ENCODE peak calls at places on chromosome 6, in eight cellular contexts. H is stimulated activated CD4-positive, alpha-beta T cell treated with anti-CD3 and anti-CD28 coated beads, Interleukin-12 subunit alpha, Interleukin-12 subunit beta, amount 100 ng/mL, for 24 hours; G is left ventricle myocardium superior; M is fibroblast of lung; V is GM04504; O is activated gamma-delta T cell treated with Interleukin-2 at 50 U/mL for 16 hours; J is BJ; I is WTC11. Y is an unnamed sample.

GRCh38 chr6:21633511-21634109 is 40.1 kb downstream of the SOX4 start:
- DNase-seq in H (no peak), G (no peak), M (no peak), V (no peak), O (no peak), J (no peak), I (no peak), Y (no peak)

GRCh38 chr6:52549428-52549827 is 27.4 kb downstream of the TRAM2 start:
- DNase-seq in H (no peak), G (no peak), M (no peak), V (no peak), O (no peak), J (no peak), I (no peak), Y (no peak)

GRCh38 chr6:137389150-137389664 is 105.0 kb downstream of the OLIG3 start:
- DNase-seq in H (peak), G (no peak), M (no peak), V (no peak), O (peak), J (no peak), I (no peak), Y (peak)

GRCh38 chr6:37624606-37625574 is 72.8 kb downstream of the MDGA1 start:
- DNase-seq in H (no peak), G (peak), M (peak), V (no peak), O (no peak), J (no peak), I (no peak), Y (no peak)

GRCh38 chr6:93859964-93860363 is 440.6 kb upstream of the EPHA7 start:
- DNase-seq in H (no peak), G (no peak), M (no peak), V (no peak), O (no peak), J (no peak), I (no peak), Y (no peak)

GRCh38 chr6:65231616-65232015 is 475.4 kb downstream of the EYS start:
- DNase-seq in H (no peak), G (no peak), M (no peak), V (no peak), O (no peak), J (no peak), I (no peak), Y (no peak)

GRCh38 chr6:42363906-42364859 is 87.5 kb downstream of the TRERF1 start:
- DNase-seq in H (no peak), G (no peak), M (no peak), V (no peak), O (no peak), J (no peak), I (no peak), Y (no peak)

GRCh38 chr6:116389357-116389756 is 18.6 kb downstream of the DSE start:
- DNase-seq in H (no peak), G (no peak), M (no peak), V (no peak), O (no peak), J (no peak), I (no peak), Y (no peak)

GRCh38 chr6:109239192-109239917 is 142.9 kb downstream of the CD164 start:
- DNase-seq in H (no peak), G (no peak), M (no peak), V (no peak), O (no peak), J (no peak), I (no peak), Y (no peak)

GRCh38 chr6:47168176-47168575 is 126.0 kb upstream of the ADGRF1 start:
- DNase-seq in H (no peak), G (peak), M (peak), V (peak), O (no peak), J (peak), I (no peak), Y (no peak)

GRCh38 chr6:75481936-75482593 is 11.5 kb downstream of the FILIP1 start:
- DNase-seq in H (no peak), G (no peak), M (peak), V (no peak), O (no peak), J (no peak), I (no peak), Y (no peak)

GRCh38 chr6:102798631-102799030 is 1405.1 kb downstream of the GRIK2 start:
- DNase-seq in H (no peak), G (no peak), M (no peak), V (no peak), O (no peak), J (no peak), I (peak), Y (no peak)

GRCh38 chr6:158448856-158449255 is 111.0 kb upstream of the TMEM181 start:
- DNase-seq in H (no peak), G (no peak), M (no peak), V (no peak), O (no peak), J (no peak), I (no peak), Y (no peak)

GRCh38 chr6:56282391-56282790 is 35.0 kb upstream of the COL21A1 start:
- DNase-seq in H (no peak), G (no peak), M (peak), V (no peak), O (no peak), J (no peak), I (no peak), Y (no peak)

Y was measured in MM.1S.